ENCODE peak calls at places on chromosomes 7 and 10, in four cellular contexts. D, N, Z and S are unnamed samples.

GRCh38 chr7:3370068-3370704 is 69.1 kb downstream of the SDK1 start:
- DNase-seq in D (no peak), N (no peak), Z (no peak), S (no peak)

GRCh38 chr10:121168513-121169216 is 317.5 kb downstream of the WDR11 start:
- DNase-seq in D (no peak), N (no peak), Z (no peak), S (no peak)

GRCh38 chr10:116737582-116738358 is 4.6 kb downstream of the HSPA12A start:
- DNase-seq in D (no peak), N (no peak), Z (no peak), S (no peak)

GRCh38 chr10:12481956-12482355 is 132.6 kb downstream of the CAMK1D start:
- DNase-seq in D (peak; percentile 75), N (no peak), Z (no peak), S (no peak)

GRCh38 chr7:45457591-45457990 is 116.6 kb upstream of the ADCY1 start:
- DNase-seq in D (no peak), N (no peak), Z (no peak), S (no peak)

GRCh38 chr7:122577449-122578003 is 121.4 kb downstream of the RNF133 start:
- DNase-seq in D (no peak), N (no peak), Z (no peak), S (no peak)

GRCh38 chr10:86727992-86728559 is 28.3 kb upstream of the BMPR1A start:
- DNase-seq in D (no peak), N (no peak), Z (no peak), S (no peak)

GRCh38 chr10:11339013-11339412 is 272.4 kb downstream of the USP6NL start:
- DNase-seq in D (no peak), N (no peak), Z (no peak), S (no peak)

GRCh38 chr10:10852464-10852863 is 165.2 kb upstream of the CELF2 start:
- DNase-seq in D (no peak), N (no peak), Z (no peak), S (no peak)

GRCh38 chr7:18552943-18553584 is 57.5 kb downstream of the HDAC9 start:
- DNase-seq in D (no peak), N (no peak), Z (no peak), S (no peak)

GRCh38 chr10:107545717-107546116 is 381.2 kb upstream of the SORCS1 start:
- DNase-seq in D (no peak), N (no peak), Z (peak; percentile 23), S (no peak)

GRCh38 chr10:24869354-24870016 is 82.9 kb downstream of the PRTFDC1 start:
- DNase-seq in D (no peak), N (no peak), Z (no peak), S (no peak)

GRCh38 chr10:111600772-111601171 is 523.9 kb downstream of the ADRA2A start:
- DNase-seq in D (no peak), N (peak; percentile 17), Z (no peak), S (no peak)

GRCh38 chr10:14648936-14649335 is 125.8 kb downstream of the FAM107B start:
- DNase-seq in D (no peak), N (no peak), Z (no peak), S (no peak)

GRCh38 chr10:3924344-3924743 is 139.3 kb upstream of the KLF6 start:
- DNase-seq in D (no peak), N (no peak), Z (no peak), S (no peak)

GRCh38 chr7:101200862-101201599 is at the start of gene MOGAT3:
- DNase-seq in D (no peak), N (no peak), Z (no peak), S (no peak)
- H3K4me3 ChIP-seq in D (no peak within 1 kb of the TSS), N (peak within 1 kb of the TSS; percentile 20), Z (no peak within 1 kb of the TSS), S (no peak within 1 kb of the TSS)

DNA sequence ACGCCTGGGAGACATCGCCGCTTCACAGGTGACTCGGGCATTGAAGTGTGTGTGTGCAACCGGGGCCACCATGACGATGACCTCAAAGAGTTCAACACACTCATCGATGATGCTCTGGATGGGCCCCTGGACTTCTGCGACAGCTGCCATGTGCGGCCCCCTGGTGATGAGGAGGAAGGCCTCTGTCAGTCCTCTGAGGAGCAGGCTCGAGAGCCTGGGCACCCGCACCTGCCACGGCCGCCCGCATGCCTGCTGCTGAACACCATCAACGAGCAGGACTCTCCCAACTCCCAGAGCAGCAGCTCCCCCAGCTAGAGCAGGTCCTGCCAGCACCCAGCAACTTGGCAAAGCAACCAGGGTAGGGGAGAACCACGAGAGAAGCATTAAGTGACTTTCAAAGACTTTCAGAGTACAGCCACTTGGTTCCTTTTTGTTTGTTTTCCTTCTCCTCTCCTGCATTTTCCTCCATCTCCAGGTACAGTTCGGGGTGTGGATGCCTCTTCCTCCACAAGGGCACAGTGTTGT is 24.1 kb downstream of the CYP17A1 start:
- DNase-seq in D (no peak), N (no peak), Z (no peak), S (no peak)
- H3K4me1 ChIP-seq in D (peaks cover 7% of the 10 kb centered on the region), N (peaks cover 53% of the 10 kb centered on the region), Z (peaks cover 8% of the 10 kb centered on the region), S (no peaks in the 10 kb centered on the region)

DNA sequence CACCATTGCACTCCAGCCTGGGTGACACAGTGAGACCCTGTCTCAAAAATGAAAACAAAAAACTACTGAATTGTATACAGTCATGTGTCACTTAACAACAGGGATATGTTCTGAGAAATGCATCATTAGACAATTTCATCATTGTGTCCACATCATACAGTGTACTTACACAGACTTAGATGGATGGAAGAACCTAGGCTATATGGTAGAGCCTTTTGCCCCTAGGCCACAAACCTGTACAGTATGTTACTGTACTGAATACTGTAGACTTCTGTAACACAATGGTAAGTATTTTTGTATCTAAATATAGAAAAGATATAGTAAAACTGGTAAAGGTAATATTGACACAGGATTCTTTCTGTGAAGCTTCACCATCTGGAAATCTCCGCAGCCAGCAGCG is 81.7 kb downstream of the KBTBD2 start:
- DNase-seq in D (no peak), N (no peak), Z (no peak), S (no peak)
- H3K27ac ChIP-seq in D (no peak overlapping the region), N (no peak overlapping the region), Z (no peak overlapping the region), S (no peak overlapping the region)

GRCh38 chr7:51020944-51021343 is 238.2 kb upstream of the GRB10 start:
- DNase-seq in D (no peak), N (no peak), Z (no peak), S (no peak)

GRCh38 chr7:51019231-51019844 is 236.6 kb upstream of the GRB10 start:
- DNase-seq in D (no peak), N (no peak), Z (no peak), S (no peak)

GRCh38 chr7:51021906-51022570 is 239.3 kb upstream of the GRB10 start:
- DNase-seq in D (no peak), N (no peak), Z (no peak), S (no peak)

GRCh38 chr7:51017576-51018535 is 235.2 kb upstream of the GRB10 start:
- DNase-seq in D (no peak), N (no peak), Z (no peak), S (no peak)

DNA sequence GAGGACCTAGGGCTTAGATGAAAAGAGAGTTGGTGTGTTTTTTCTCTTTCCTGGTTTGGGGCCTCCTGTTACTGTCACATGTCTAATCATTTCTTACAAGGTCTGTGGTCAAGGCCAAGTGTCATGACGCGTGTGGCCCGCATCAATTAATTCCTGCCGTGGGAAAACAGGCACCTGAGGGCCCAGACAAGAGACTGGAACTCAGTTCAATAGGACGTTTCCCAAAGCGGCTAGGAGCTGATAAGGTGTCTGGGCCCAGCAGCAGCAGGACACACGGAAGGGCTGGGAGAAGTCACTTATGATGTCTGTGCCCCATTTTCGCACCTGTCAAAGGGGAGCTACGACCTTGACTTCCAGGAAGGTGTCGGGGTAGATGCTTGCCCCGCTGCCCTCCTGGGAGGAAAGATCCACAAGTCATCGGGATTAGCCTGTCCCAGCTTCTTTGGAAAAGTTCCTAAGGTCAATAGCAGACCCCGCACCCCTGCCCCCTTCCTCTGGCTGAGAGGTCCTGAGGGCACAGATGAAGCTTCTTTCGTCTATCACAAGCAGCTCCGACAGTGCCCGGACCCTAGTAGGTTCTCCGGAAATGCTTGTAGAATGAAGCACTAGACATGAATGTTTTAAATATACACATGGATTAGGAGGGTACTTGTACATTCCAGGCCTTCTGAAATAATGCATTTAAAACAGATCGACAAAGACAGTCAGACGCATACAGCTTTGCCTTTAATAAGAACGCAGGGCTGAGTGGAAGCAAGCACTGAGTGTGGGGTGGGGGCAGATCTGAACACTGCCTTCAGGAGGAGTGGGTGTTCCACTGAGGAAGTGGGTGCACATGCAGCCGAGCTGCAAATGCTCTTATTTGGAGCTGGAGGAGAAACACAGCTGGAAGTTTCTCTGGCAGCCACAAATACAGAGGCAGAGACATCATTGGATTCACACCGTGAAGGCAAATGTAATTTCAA is 237.5 kb upstream of the GRB10 start:
- DNase-seq in D (no peak), N (no peak), Z (no peak), S (no peak)
- H3K4me3 ChIP-seq in D (no peak overlapping the region), N (no peak overlapping the region), Z (no peak overlapping the region), S (no peak overlapping the region)

DNA sequence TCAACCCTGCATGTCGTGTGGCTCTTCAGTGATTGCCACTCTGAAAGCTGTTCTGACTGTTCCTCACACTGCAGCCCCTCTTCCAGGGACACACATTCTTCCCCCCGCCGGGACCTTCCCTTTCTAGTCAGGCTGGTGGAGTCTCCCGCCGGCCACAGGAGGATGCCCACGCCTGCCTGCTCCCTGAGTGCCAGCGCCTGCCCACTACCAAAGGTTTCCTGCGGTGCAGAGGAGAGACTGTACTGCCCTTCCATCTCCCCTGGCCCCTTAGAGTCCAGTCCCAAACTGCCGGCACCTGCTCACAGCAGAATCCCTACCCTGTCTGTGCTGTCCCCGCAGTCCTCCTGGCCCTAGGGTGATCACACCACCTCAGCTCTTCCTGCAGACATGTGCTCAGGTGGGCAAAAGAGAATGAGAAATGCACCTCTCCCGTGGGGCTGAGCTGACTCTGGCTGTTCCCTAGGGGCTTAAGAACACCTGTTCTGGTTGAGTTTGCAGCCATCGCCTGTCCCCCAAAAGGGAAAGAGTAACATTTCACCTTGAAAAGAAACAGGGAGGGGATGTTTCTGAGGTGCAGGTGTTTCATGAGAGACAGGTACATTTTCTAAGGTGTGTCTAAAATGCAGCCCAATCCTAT is 1.4 kb downstream of the PODXL start:
- DNase-seq in D (no peak), N (no peak), Z (no peak), S (no peak)
- H3K4me1 ChIP-seq in D (peaks cover 18% of the 10 kb centered on the region), N (peaks cover 47% of the 10 kb centered on the region), Z (peaks cover 23% of the 10 kb centered on the region), S (peaks cover 25% of the 10 kb centered on the region)

DNA sequence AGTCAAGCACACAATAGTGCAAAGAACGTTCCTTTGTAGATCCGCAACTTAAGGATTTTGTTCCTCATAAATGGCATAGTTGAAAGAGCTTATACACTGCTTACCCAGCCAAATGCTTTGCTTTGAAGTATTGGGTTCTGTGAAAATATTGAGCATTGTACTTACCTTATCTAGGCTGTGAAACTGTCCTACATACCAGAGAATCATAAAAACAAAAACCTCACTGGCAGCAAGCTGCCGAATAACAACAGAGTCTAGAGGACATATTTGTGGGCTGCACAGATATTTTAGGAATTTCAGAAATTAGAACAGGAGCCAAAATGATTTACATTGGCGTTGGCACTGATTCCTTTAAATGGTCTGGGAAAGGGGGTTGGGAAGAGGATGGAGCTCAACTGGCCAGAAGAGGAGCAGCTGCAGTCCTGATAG is 174.8 kb downstream of the RTKN2 start:
- DNase-seq in D (peak; percentile 14), N (no peak), Z (no peak), S (no peak)
- H3K27ac ChIP-seq in D (peak overlapping the region; percentile 57), N (peak overlapping the region; percentile 22), Z (no peak overlapping the region), S (no peak overlapping the region)

GRCh38 chr7:145884716-145885514 is 231.7 kb upstream of the CNTNAP2 start:
- DNase-seq in D (no peak), N (no peak), Z (no peak), S (no peak)
- H3K4me3 ChIP-seq in D (no peak overlapping the region), N (no peak overlapping the region), Z (no peak overlapping the region), S (no peak overlapping the region)